ENCODE peak calls at places on chromosome 17, in seven cellular contexts. R, Q, U, B, E, K and T are unnamed samples.

GRCh38 chr17:78317817-78318400 is 42.0 kb downstream of the SOCS3 start:
- DNase-seq in R (no peak), Q (no peak), U (no peak), B (no peak), E (no peak), K (no peak), T (no peak)

GRCh38 chr17:17812211-17813054 is 24.4 kb downstream of the SREBF1 start:
- DNase-seq in R (peak), Q (peak), U (peak), B (no peak), E (peak), K (peak), T (no peak)

GRCh38 chr17:77756028-77756427 is 202.5 kb upstream of the TNRC6C start:
- DNase-seq in R (no peak), Q (no peak), U (no peak), B (no peak), E (no peak), K (no peak), T (no peak)

GRCh38 chr17:30597776-30598288 is 120.6 kb downstream of the GOSR1 start:
- DNase-seq in R (no peak), Q (no peak), U (no peak), B (no peak), E (no peak), K (no peak), T (no peak)

GRCh38 chr17:39175695-39176093 is 9.7 kb upstream of the ARL5C start:
- DNase-seq in R (no peak), Q (no peak), U (no peak), B (no peak), E (no peak), K (no peak), T (no peak)

GRCh38 chr17:76547183-76547641 is 7.4 kb downstream of the PRCD start:
- DNase-seq in R (peak), Q (no peak), U (peak), B (no peak), E (peak), K (peak), T (peak)

GRCh38 chr17:688100-688989 is 26.3 kb downstream of the VPS53 start:
- DNase-seq in R (peak), Q (no peak), U (peak), B (no peak), E (no peak), K (no peak), T (no peak)

GRCh38 chr17:76000755-76001521 is at the start of gene CDK3:
- DNase-seq in R (no peak), Q (no peak), U (peak), B (no peak), E (no peak), K (no peak), T (no peak)

GRCh38 chr17:66531826-66532439 is 229.5 kb downstream of the PRKCA start:
- DNase-seq in R (no peak), Q (no peak), U (no peak), B (no peak), E (no peak), K (no peak), T (no peak)

GRCh38 chr17:62064029-62064790 is 868 bp downstream of the MED13 start:
- DNase-seq in R (peak), Q (no peak), U (peak), B (no peak), E (no peak), K (no peak), T (no peak)

GRCh38 chr17:67499673-67500072 is 122.6 kb downstream of the PITPNC1 start:
- DNase-seq in R (no peak), Q (no peak), U (no peak), B (no peak), E (no peak), K (no peak), T (no peak)

GRCh38 chr17:19341641-19342610 is 20.6 kb downstream of the B9D1 start:
- DNase-seq in R (no peak), Q (no peak), U (no peak), B (no peak), E (no peak), K (no peak), T (no peak)

GRCh38 chr17:69067274-69068047 is 6.7 kb upstream of the ABCA9 start:
- DNase-seq in R (no peak), Q (no peak), U (no peak), B (no peak), E (no peak), K (no peak), T (no peak)

GRCh38 chr17:16584273-16584995 is 15.4 kb upstream of the ZNF287 start:
- DNase-seq in R (peak), Q (peak), U (peak), B (peak), E (peak), K (peak), T (peak)

GRCh38 chr17:79529661-79530081 is 81.2 kb downstream of the RBFOX3 start:
- DNase-seq in R (no peak), Q (no peak), U (no peak), B (no peak), E (no peak), K (no peak), T (no peak)

GRCh38 chr17:19727466-19728113 is 11.2 kb upstream of the SLC47A2 start:
- DNase-seq in R (no peak), Q (peak), U (peak), B (peak), E (peak), K (no peak), T (peak)

GRCh38 chr17:75288784-75289121 is 480 bp downstream of the SLC25A19 start:
- DNase-seq in R (peak), Q (no peak), U (peak), B (no peak), E (no peak), K (no peak), T (no peak)

GRCh38 chr17:65121916-65122821 is 15.0 kb upstream of the RGS9 start:
- DNase-seq in R (peak), Q (no peak), U (peak), B (no peak), E (no peak), K (no peak), T (no peak)

GRCh38 chr17:61397086-61397842 is 2.4 kb upstream of the TBX2 start:
- DNase-seq in R (no peak), Q (peak), U (no peak), B (no peak), E (no peak), K (no peak), T (no peak)

GRCh38 chr17:72336026-72336803 is 215.4 kb downstream of the SOX9 start:
- DNase-seq in R (no peak), Q (no peak), U (no peak), B (no peak), E (peak), K (no peak), T (no peak)

GRCh38 chr17:60600490-60601431 is 768 bp downstream of the PPM1D start:
- DNase-seq in R (peak), Q (peak), U (peak), B (peak), E (peak), K (peak), T (peak)

GRCh38 chr17:81487487-81488275 is 24.9 kb downstream of the ACTG1 start:
- DNase-seq in R (peak), Q (peak), U (peak), B (peak), E (peak), K (peak), T (no peak)

GRCh38 chr17:50081757-50082156 is 13.4 kb upstream of the PDK2 start:
- DNase-seq in R (no peak), Q (no peak), U (no peak), B (no peak), E (no peak), K (no peak), T (no peak)

GRCh38 chr17:56913000-56913866 is 616 bp downstream of the TRIM25 start:
- DNase-seq in R (no peak), Q (no peak), U (no peak), B (no peak), E (peak), K (no peak), T (no peak)

GRCh38 chr17:34562387-34562786 is 17.0 kb upstream of the TMEM132E start:
- DNase-seq in R (peak), Q (no peak), U (no peak), B (no peak), E (no peak), K (no peak), T (no peak)

GRCh38 chr17:48883171-48883570 is 9.4 kb upstream of the ATP5MC1 start:
- DNase-seq in R (no peak), Q (no peak), U (no peak), B (no peak), E (no peak), K (no peak), T (no peak)

GRCh38 chr17:16459850-16460550 is 32.0 kb downstream of the LRRC75A start:
- DNase-seq in R (no peak), Q (no peak), U (no peak), B (no peak), E (no peak), K (no peak), T (no peak)

GRCh38 chr17:77882481-77883212 is 75.9 kb upstream of the TNRC6C start:
- DNase-seq in R (peak), Q (peak), U (peak), B (no peak), E (peak), K (peak), T (peak)

GRCh38 chr17:73643012-73643845 is 1.0 kb downstream of the SDK2 start:
- DNase-seq in R (no peak), Q (peak), U (peak), B (no peak), E (peak), K (peak), T (no peak)

GRCh38 chr17:74028717-74029116 is 174.8 kb upstream of the RPL38 start:
- DNase-seq in R (no peak), Q (no peak), U (no peak), B (no peak), E (no peak), K (no peak), T (no peak)

GRCh38 chr17:27578718-27579085 is 52.3 kb upstream of the LGALS9 start:
- DNase-seq in R (peak), Q (no peak), U (no peak), B (no peak), E (no peak), K (no peak), T (no peak)

GRCh38 chr17:43085489-43085888 is 39.7 kb downstream of the BRCA1 start:
- DNase-seq in R (no peak), Q (no peak), U (no peak), B (no peak), E (no peak), K (no peak), T (no peak)

GRCh38 chr17:73646409-73647305 is 2.4 kb upstream of the SDK2 start:
- DNase-seq in R (peak), Q (no peak), U (no peak), B (no peak), E (no peak), K (no peak), T (no peak)

GRCh38 chr17:9987779-9988585 is 82.9 kb upstream of the RCVRN start:
- DNase-seq in R (peak), Q (no peak), U (peak), B (no peak), E (peak), K (peak), T (no peak)